ENCODE peak calls at places on chromosomes 16 and 17, in four cellular contexts. Q is KG1; E is activated CD4-positive, alpha-beta T cell treated with anti-CD3 and anti-CD28 coated beads, Interleukin-2, amount 50 U/mL, for 1 hour; L is NCI-H2081. S is an unnamed sample.

GRCh38 chr17:75010683-75011406 is 1.6 kb upstream of the MRPL58 start:
- DNase-seq in Q (no peak), E (no peak), L (peak; percentile 95), S (peak; percentile 51)

GRCh38 chr17:31931781-31932180 is 5.0 kb upstream of the SUZ12 start:
- DNase-seq in Q (no peak), E (no peak), L (no peak), S (no peak)

GRCh38 chr17:44767493-44767892 is 8.7 kb downstream of the ADAM11 start:
- DNase-seq in Q (no peak), E (no peak), L (no peak), S (no peak)

GRCh38 chr16:49483251-49483650 is 109.6 kb downstream of the C16orf78 start:
- DNase-seq in Q (no peak), E (no peak), L (no peak), S (no peak)

GRCh38 chr17:82257473-82257872 is 16.0 kb downstream of the CSNK1D start:
- DNase-seq in Q (no peak), E (peak; percentile 58), L (peak; percentile 17), S (no peak)

GRCh38 chr17:78990349-78991016 is 10.8 kb upstream of the LGALS3BP start:
- DNase-seq in Q (no peak), E (no peak), L (no peak), S (no peak)

GRCh38 chr17:50935201-50936124 is 69.3 kb upstream of the TOB1 start:
- DNase-seq in Q (no peak), E (no peak), L (peak; percentile 50), S (peak; percentile 91)

GRCh38 chr16:85309656-85310587 is 197.7 kb upstream of the CIBAR2 start:
- DNase-seq in Q (peak; percentile 71), E (no peak), L (no peak), S (no peak)

GRCh38 chr16:31365131-31365865 is 10.3 kb downstream of the ITGAX start:
- DNase-seq in Q (no peak), E (no peak), L (no peak), S (no peak)

GRCh38 chr16:69105501-69106361 is at the start of gene HAS3:
- DNase-seq in Q (peak; percentile 46), E (peak; percentile 17), L (peak; percentile 38), S (peak; percentile 35)

GRCh38 chr17:2724783-2725164 is 13.2 kb upstream of the CLUH start:
- DNase-seq in Q (no peak), E (peak; percentile 44), L (no peak), S (no peak)

GRCh38 chr16:77993111-77993571 is 29.2 kb upstream of the CLEC3A start:
- DNase-seq in Q (no peak), E (no peak), L (no peak), S (no peak)

GRCh38 chr16:13305019-13305755 is 403.8 kb downstream of the SHISA9 start:
- DNase-seq in Q (no peak), E (no peak), L (no peak), S (no peak)

GRCh38 chr16:69186642-69187386 is at the start of gene SNTB2:
- DNase-seq in Q (peak; percentile 54), E (peak; percentile 72), L (peak; percentile 80), S (no peak)

GRCh38 chr17:78746263-78746948 is 35.7 kb downstream of the CYTH1 start:
- DNase-seq in Q (no peak), E (no peak), L (no peak), S (no peak)

GRCh38 chr17:50938821-50939541 is 72.8 kb upstream of the TOB1 start:
- DNase-seq in Q (no peak), E (no peak), L (no peak), S (no peak)

GRCh38 chr17:40448213-40448638 is 5.0 kb downstream of the IGFBP4 start:
- DNase-seq in Q (peak; percentile 48), E (no peak), L (no peak), S (no peak)

GRCh38 chr16:5027086-5027485 is 6.6 kb downstream of the NAGPA start:
- DNase-seq in Q (no peak), E (no peak), L (no peak), S (no peak)

GRCh38 chr17:43330876-43331639 is 67.7 kb upstream of the ARL4D start:
- DNase-seq in Q (no peak), E (no peak), L (no peak), S (no peak)

GRCh38 chr17:28828294-28829040 is 14.1 kb downstream of the FAM222B start:
- DNase-seq in Q (no peak), E (no peak), L (no peak), S (no peak)

GRCh38 chr17:3768786-3769185 is 32.2 kb downstream of the ITGAE start:
- DNase-seq in Q (no peak), E (no peak), L (no peak), S (no peak)

GRCh38 chr17:32631341-32632109 is 144.7 kb downstream of the CDK5R1 start:
- DNase-seq in Q (no peak), E (no peak), L (no peak), S (no peak)

GRCh38 chr17:58595194-58595792 is 80.9 kb upstream of the MTMR4 start:
- DNase-seq in Q (no peak), E (no peak), L (no peak), S (no peak)

GRCh38 chr16:23557779-23558330 is 328 bp downstream of the UBFD1 start:
- DNase-seq in Q (no peak), E (no peak), L (no peak), S (no peak)

GRCh38 chr16:928526-928925 is 42.3 kb downstream of the LMF1 start:
- DNase-seq in Q (no peak), E (no peak), L (no peak), S (no peak)

GRCh38 chr17:81941484-81942166 is 4.5 kb upstream of the PYCR1 start:
- DNase-seq in Q (no peak), E (no peak), L (no peak), S (no peak)

GRCh38 chr17:82031303-82031884 is at the start of gene RAC3:
- DNase-seq in Q (no peak), E (no peak), L (peak; percentile 58), S (no peak)

GRCh38 chr17:29571486-29571882 is 3.0 kb downstream of the TP53I13 start:
- DNase-seq in Q (no peak), E (no peak), L (no peak), S (no peak)

GRCh38 chr16:68246671-68247070 is 1.5 kb downstream of the PLA2G15 start:
- DNase-seq in Q (no peak), E (no peak), L (no peak), S (no peak)

GRCh38 chr16:47916266-47916665 is 239.5 kb downstream of the ABCC12 start:
- DNase-seq in Q (no peak), E (no peak), L (no peak), S (peak; percentile 50)

GRCh38 chr16:81357711-81358270 is 43.0 kb downstream of the GAN start:
- DNase-seq in Q (no peak), E (no peak), L (no peak), S (no peak)

GRCh38 chr16:52538511-52538910 is 8.4 kb downstream of the TOX3 start:
- DNase-seq in Q (no peak), E (no peak), L (no peak), S (no peak)

GRCh38 chr16:31521368-31521767 is 6.3 kb upstream of the AHSP start:
- DNase-seq in Q (no peak), E (no peak), L (no peak), S (no peak)

GRCh38 chr16:69093974-69094373 is 11.5 kb upstream of the HAS3 start:
- DNase-seq in Q (no peak), E (no peak), L (peak; percentile 6), S (no peak)

GRCh38 chr17:17141860-17142552 is 64.1 kb downstream of the PLD6 start:
- DNase-seq in Q (no peak), E (peak; percentile 56), L (no peak), S (no peak)

GRCh38 chr17:48954300-48954755 is 9.7 kb upstream of the SNF8 start:
- DNase-seq in Q (no peak), E (no peak), L (peak; percentile 15), S (peak; percentile 27)